ENCODE peak calls at places on chromosome 10, in seven cellular contexts. L is RPMI7951; C is activated effector memory CD4-positive, alpha-beta T cell treated with anti-CD3 and anti-CD28 coated beads, Interleukin-2, amount 50 U/mL, for 16 hours; A is cardiac fibroblast; V is putamen; N is stimulated activated CD4-positive, alpha-beta T cell treated with anti-CD3 and anti-CD28 coated beads, Interleukin-2, amount 100 ng/mL, for 48 hours; W is Calu3. J is an unnamed sample.

GRCh38 chr10:8054498-8055407 is at the start of gene GATA3:
- DNase-seq in C (peak; percentile 94), L (peak; percentile 90), W (peak; percentile 69), A (peak; percentile 74), V (no peak), N (peak; percentile 73), J (no peak)

GRCh38 chr10:100350914-100351485 is 4.0 kb downstream of the SCD start:
- DNase-seq in V (no peak), C (no peak), L (no peak), A (no peak), N (no peak), W (no peak), J (peak; percentile 51)

GRCh38 chr10:31652038-31652437 is 276.6 kb downstream of the ARHGAP12 start:
- DNase-seq in W (no peak), V (no peak), A (no peak), C (no peak), L (no peak), N (no peak), J (no peak)

GRCh38 chr10:30103595-30104310 is 44.4 kb upstream of the JCAD start:
- DNase-seq in L (peak; percentile 42), C (no peak), N (no peak), V (no peak), A (no peak), W (no peak), J (no peak)

GRCh38 chr10:4242561-4243035 is 457.6 kb upstream of the KLF6 start:
- DNase-seq in V (no peak), N (no peak), A (peak; percentile 93), W (no peak), L (peak; percentile 96), C (no peak), J (no peak)

GRCh38 chr10:58017719-58018367 is 249.9 kb downstream of the IPMK start:
- DNase-seq in A (peak; percentile 97), W (peak; percentile 26), L (peak; percentile 84), N (no peak), C (no peak), V (no peak), J (no peak)

GRCh38 chr10:108785011-108785410 is 1138.3 kb downstream of the XPNPEP1 start:
- DNase-seq in L (no peak), W (no peak), A (no peak), N (no peak), V (no peak), C (no peak), J (no peak)

GRCh38 chr10:71294091-71294561 is 24.9 kb upstream of the SLC29A3 start:
- DNase-seq in A (no peak), N (no peak), L (no peak), C (no peak), V (no peak), W (no peak), J (no peak)

GRCh38 chr10:117783698-117784395 is 241.3 kb downstream of the EMX2 start:
- DNase-seq in L (no peak), C (no peak), A (no peak), V (no peak), N (no peak), W (no peak), J (no peak)

GRCh38 chr10:50538473-50539398 is 85.0 kb downstream of the SGMS1 start:
- DNase-seq in C (peak; percentile 69), V (peak; percentile 91), L (no peak), N (no peak), W (peak; percentile 59), A (peak; percentile 55), J (no peak)

GRCh38 chr10:29585488-29585976 is 49.2 kb downstream of the SVIL start:
- DNase-seq in W (no peak), N (no peak), C (no peak), V (no peak), A (peak; percentile 30), L (peak; percentile 25), J (no peak)

GRCh38 chr10:24707445-24707844 is 16.2 kb downstream of the ARHGAP21 start:
- DNase-seq in A (no peak), N (no peak), V (no peak), L (no peak), C (no peak), W (no peak), J (no peak)

GRCh38 chr10:129122846-129123245 is 344.2 kb upstream of the MGMT start:
- DNase-seq in N (no peak), L (no peak), A (no peak), V (no peak), W (no peak), C (no peak), J (no peak)

GRCh38 chr10:5861269-5862031 is 28.2 kb downstream of the ANKRD16 start:
- DNase-seq in V (no peak), C (no peak), N (no peak), L (peak; percentile 91), W (peak; percentile 35), A (peak; percentile 92), J (no peak)

GRCh38 chr10:100744980-100745881 is at the start of gene PAX2:
- DNase-seq in A (no peak), C (no peak), V (no peak), L (no peak), W (no peak), N (no peak), J (no peak)

GRCh38 chr10:802506-802905 is 113.0 kb upstream of the DIP2C start:
- DNase-seq in A (no peak), L (peak; percentile 40), W (no peak), N (no peak), V (no peak), C (no peak), J (no peak)

GRCh38 chr10:97765201-97765600 is 6.6 kb downstream of the SFRP5 start:
- DNase-seq in V (no peak), N (no peak), L (no peak), C (no peak), A (no peak), W (no peak), J (no peak)

GRCh38 chr10:44890721-44891550 is 20.2 kb upstream of the TMEM72 start:
- DNase-seq in V (no peak), W (no peak), N (no peak), C (no peak), L (no peak), A (no peak), J (peak; percentile 44)

J was measured in cardiac septum.